ENCODE peak calls at places on chromosome 17, in five cellular contexts. V is MCF 10A, G is NCI-H1694 treated with DMSO at 0.1 percent for 48 hours, H is mucosa of gallbladder, T is NB4. C is an unnamed sample.

GRCh38 chr17:67615011-67615561 is 102.7 kb upstream of the NOL11 start:
- DNase-seq in T (no peak), H (no peak), V (no peak), G (peak; percentile 60), C (peak; percentile 68)

GRCh38 chr17:46818319-46818928 is at the start of gene WNT3:
- DNase-seq in V (no peak), T (peak; percentile 54), H (no peak), G (peak; percentile 16), C (no peak)

GRCh38 chr17:44540246-44541084 is 16.8 kb upstream of the FZD2 start:
- DNase-seq in T (no peak), G (no peak), H (no peak), V (no peak), C (no peak)

GRCh38 chr17:42502926-42503325 is 33.1 kb upstream of the NAGLU start:
- DNase-seq in H (no peak), T (no peak), G (no peak), V (no peak), C (no peak)

GRCh38 chr17:15306406-15306970 is 34.9 kb downstream of the TEKT3 start:
- DNase-seq in T (no peak), H (no peak), G (no peak), V (no peak), C (no peak)

GRCh38 chr17:48632579-48633265 is 6.6 kb upstream of the HOXB9 start:
- DNase-seq in V (no peak), G (no peak), T (no peak), H (no peak), C (no peak)

GRCh38 chr17:80719449-80719848 is 174.8 kb downstream of the RPTOR start:
- DNase-seq in H (no peak), T (no peak), G (no peak), V (no peak), C (no peak)

GRCh38 chr17:77131919-77132318 is 8.8 kb upstream of the SEC14L1 start:
- DNase-seq in T (no peak), H (no peak), G (peak; percentile 39), V (peak; percentile 98), C (no peak)

GRCh38 chr17:20206591-20206990 is 197.4 kb downstream of the SPECC1 start:
- DNase-seq in H (no peak), V (peak; percentile 83), T (no peak), G (no peak), C (no peak)

GRCh38 chr17:4365628-4366311 is 705 bp downstream of the UBE2G1 start:
- DNase-seq in T (peak; percentile 51), V (peak; percentile 24), G (no peak), H (peak; percentile 16), C (peak; percentile 24)

GRCh38 chr17:4719684-4720221 is 9.3 kb downstream of the ARRB2 start:
- DNase-seq in G (peak; percentile 62), V (no peak), H (peak; percentile 40), T (no peak), C (no peak)

GRCh38 chr17:36095992-36096391 is 6.0 kb upstream of the CCL3 start:
- DNase-seq in H (no peak), T (peak; percentile 43), V (no peak), G (no peak), C (no peak)

GRCh38 chr17:47698749-47699535 is 5.0 kb downstream of the TBKBP1 start:
- DNase-seq in H (peak; percentile 50), T (peak; percentile 67), G (peak; percentile 29), V (peak; percentile 60), C (no peak)

GRCh38 chr17:34626141-34626681 is 46.8 kb downstream of the TMEM132E start:
- DNase-seq in H (peak; percentile 31), G (no peak), V (no peak), T (no peak), C (no peak)

GRCh38 chr17:35655303-35655702 is 68.2 kb downstream of the AP2B1 start:
- DNase-seq in G (no peak), T (no peak), H (no peak), V (no peak), C (no peak)

GRCh38 chr17:36650096-36650764 is 48.8 kb downstream of the MRM1 start:
- DNase-seq in T (no peak), V (no peak), H (no peak), G (no peak), C (no peak)

GRCh38 chr17:52026075-52026474 is 132.4 kb downstream of the CA10 start:
- DNase-seq in V (no peak), H (no peak), G (no peak), T (no peak), C (no peak)

GRCh38 chr17:73635101-73635767 is 9.0 kb downstream of the SDK2 start:
- DNase-seq in T (no peak), H (no peak), V (no peak), G (no peak), C (no peak)

GRCh38 chr17:9261059-9262029 is 240.0 kb downstream of the NTN1 start:
- DNase-seq in H (no peak), V (no peak), T (no peak), G (no peak), C (no peak)

GRCh38 chr17:16281351-16281750 is 64.3 kb downstream of the PIGL start:
- DNase-seq in H (no peak), V (no peak), T (no peak), G (no peak), C (no peak)

GRCh38 chr17:78970834-78971763 is 8.6 kb downstream of the LGALS3BP start:
- DNase-seq in H (peak; percentile 83), G (peak; percentile 62), T (peak; percentile 75), V (peak; percentile 72), C (peak; percentile 76)

GRCh38 chr17:46964315-46965265 is 14.5 kb downstream of the RPRML start:
- DNase-seq in T (peak; percentile 47), V (peak; percentile 42), G (no peak), H (no peak), C (no peak)

GRCh38 chr17:7856081-7856791 is 1.1 kb downstream of the NAA38 start:
- DNase-seq in T (peak; percentile 84), G (no peak), H (no peak), V (peak; percentile 30), C (no peak)

GRCh38 chr17:28871056-28871579 is 16.3 kb downstream of the ERAL1 start:
- DNase-seq in H (no peak), V (no peak), T (no peak), G (no peak), C (no peak)

GRCh38 chr17:12644623-12645022 is 21.1 kb upstream of the MYOCD start:
- DNase-seq in V (no peak), T (no peak), H (no peak), G (no peak), C (no peak)

GRCh38 chr17:71273451-71273850 is 847.4 kb upstream of the SOX9 start:
- DNase-seq in G (no peak), T (no peak), V (no peak), H (no peak), C (no peak)

GRCh38 chr17:63573634-63574033 is 23.4 kb downstream of the DCAF7 start:
- DNase-seq in T (no peak), G (no peak), H (no peak), V (peak; percentile 10), C (no peak)

GRCh38 chr17:58224315-58224714 is 5.3 kb upstream of the MKS1 start:
- DNase-seq in V (peak; percentile 34), G (no peak), H (no peak), T (peak; percentile 74), C (no peak)

GRCh38 chr17:4858880-4859260 is 25.7 kb downstream of the MINK1 start:
- DNase-seq in T (no peak), H (peak; percentile 44), G (no peak), V (peak; percentile 91), C (peak; percentile 69)

GRCh38 chr17:50903604-50904521 is 37.7 kb upstream of the TOB1 start:
- DNase-seq in T (no peak), V (peak; percentile 63), G (peak; percentile 78), H (no peak), C (no peak)

GRCh38 chr17:83026311-83026811 is 53.0 kb upstream of the METRNL start:
- DNase-seq in G (no peak), V (no peak), T (no peak), H (no peak), C (no peak)

GRCh38 chr17:3693829-3694231 is 2.1 kb downstream of the P2RX5 start:
- DNase-seq in T (no peak), H (no peak), G (no peak), V (no peak), C (no peak)

GRCh38 chr17:83176272-83176955 is 97.0 kb downstream of the METRNL start:
- DNase-seq in T (no peak), V (no peak), H (no peak), G (no peak), C (no peak)

GRCh38 chr17:59675231-59675630 is 32.0 kb downstream of the PTRH2 start:
- DNase-seq in H (no peak), T (no peak), G (no peak), V (no peak), C (no peak)

GRCh38 chr17:78789663-78790181 is 7.6 kb upstream of the CYTH1 start:
- DNase-seq in V (no peak), T (no peak), G (peak; percentile 90), H (no peak), C (no peak)

GRCh38 chr17:63358111-63358839 is 87.8 kb downstream of the CYB561 start:
- DNase-seq in H (no peak), T (no peak), G (no peak), V (no peak), C (no peak)

GRCh38 chr17:3965123-3965800 is 1.0 kb upstream of the ATP2A3 start:
- DNase-seq in G (peak; percentile 42), H (peak; percentile 70), T (peak; percentile 92), V (peak; percentile 66), C (peak; percentile 22)

GRCh38 chr17:48901241-48901640 is 7.0 kb upstream of the UBE2Z start:
- DNase-seq in V (no peak), H (no peak), G (no peak), T (no peak), C (no peak)

GRCh38 chr17:36675786-36676185 is 74.4 kb downstream of the MRM1 start:
- DNase-seq in H (no peak), T (no peak), G (no peak), V (no peak), C (no peak)

C was measured in globus pallidus.